ENCODE peak calls at places on chromosomes 6 and 20, in four cellular contexts. G is WTC11, C is K562, J is HepG2. H is an unnamed sample.

GRCh38 chr6:139027620-139028182 is 844 bp upstream of the ABRACL start:
- DNase-seq in C (no peak), G (no peak), J (no peak), H (peak)

GRCh38 chr6:138673317-138674014 is 100.1 kb upstream of the CCDC28A start:
- DNase-seq in G (no peak), C (no peak), J (no peak), H (no peak)

GRCh38 chr20:49915380-49916145 is at the start of gene SPATA2:
- DNase-seq in C (peak), J (peak), G (peak), H (peak)

GRCh38 chr6:43807228-43808061 is 37.4 kb downstream of the VEGFA start:
- DNase-seq in C (peak), G (no peak), J (peak), H (no peak)

GRCh38 chr20:51400051-51400926 is 142.2 kb downstream of the NFATC2 start:
- DNase-seq in C (no peak), G (no peak), J (no peak), H (peak)

GRCh38 chr6:122956376-122956775 is 39.7 kb upstream of the CLVS2 start:
- DNase-seq in C (no peak), J (no peak), G (no peak), H (no peak)

GRCh38 chr6:84675651-84676050 is 88.7 kb downstream of the TBX18 start:
- DNase-seq in G (no peak), C (no peak), J (no peak), H (no peak)

GRCh38 chr20:32028647-32029372 is 18.6 kb downstream of the CCM2L start:
- DNase-seq in G (peak), C (no peak), J (peak), H (no peak)

GRCh38 chr20:58006346-58007316 is 221.8 kb downstream of the ANKRD60 start:
- DNase-seq in J (no peak), C (no peak), G (no peak), H (no peak)

GRCh38 chr6:154243793-154244768 is 112.5 kb downstream of the IPCEF1 start:
- DNase-seq in G (no peak), J (no peak), C (no peak), H (no peak)

GRCh38 chr20:36856691-36857635 is 19.0 kb upstream of the TLDC2 start:
- DNase-seq in G (no peak), C (no peak), J (no peak), H (no peak)

GRCh38 chr6:13453771-13454251 is 33.6 kb downstream of the GFOD1 start:
- DNase-seq in J (no peak), G (no peak), C (no peak), H (peak)

GRCh38 chr20:40073535-40074111 is 615.4 kb downstream of the MAFB start:
- DNase-seq in G (peak), C (no peak), J (no peak), H (no peak)

GRCh38 chr6:109092074-109092473 is 2.6 kb downstream of the SESN1 start:
- DNase-seq in G (no peak), J (no peak), C (no peak), H (no peak)

GRCh38 chr6:80872194-80872950 is 765.9 kb downstream of the BCKDHB start:
- DNase-seq in G (no peak), C (no peak), J (no peak), H (no peak)

GRCh38 chr20:41228858-41229257 is 88.7 kb downstream of the ZHX3 start:
- DNase-seq in C (no peak), J (no peak), G (no peak), H (no peak)

GRCh38 chr6:131281471-131282270 is 146.4 kb downstream of the AKAP7 start:
- DNase-seq in C (no peak), G (peak), J (no peak), H (no peak)

GRCh38 chr6:82178084-82178758 is 69.3 kb downstream of the IBTK start:
- DNase-seq in C (no peak), G (no peak), J (peak), H (no peak)

GRCh38 chr6:156440688-156441087 is 336.5 kb upstream of the ARID1B start:
- DNase-seq in J (no peak), G (no peak), C (no peak), H (no peak)

GRCh38 chr20:62219992-62220665 is at the start of gene HRH3:
- DNase-seq in C (peak), G (peak), J (peak), H (no peak)

GRCh38 chr20:62216636-62217566 is 3.2 kb downstream of the HRH3 start:
- DNase-seq in J (no peak), G (no peak), C (no peak), H (no peak)

GRCh38 chr20:62219101-62219991 is 732 bp downstream of the HRH3 start:
- DNase-seq in G (peak), C (no peak), J (no peak), H (no peak)

GRCh38 chr20:62215991-62216635 is 4.0 kb downstream of the HRH3 start:
- DNase-seq in G (no peak), C (no peak), J (no peak), H (no peak)

DNA sequence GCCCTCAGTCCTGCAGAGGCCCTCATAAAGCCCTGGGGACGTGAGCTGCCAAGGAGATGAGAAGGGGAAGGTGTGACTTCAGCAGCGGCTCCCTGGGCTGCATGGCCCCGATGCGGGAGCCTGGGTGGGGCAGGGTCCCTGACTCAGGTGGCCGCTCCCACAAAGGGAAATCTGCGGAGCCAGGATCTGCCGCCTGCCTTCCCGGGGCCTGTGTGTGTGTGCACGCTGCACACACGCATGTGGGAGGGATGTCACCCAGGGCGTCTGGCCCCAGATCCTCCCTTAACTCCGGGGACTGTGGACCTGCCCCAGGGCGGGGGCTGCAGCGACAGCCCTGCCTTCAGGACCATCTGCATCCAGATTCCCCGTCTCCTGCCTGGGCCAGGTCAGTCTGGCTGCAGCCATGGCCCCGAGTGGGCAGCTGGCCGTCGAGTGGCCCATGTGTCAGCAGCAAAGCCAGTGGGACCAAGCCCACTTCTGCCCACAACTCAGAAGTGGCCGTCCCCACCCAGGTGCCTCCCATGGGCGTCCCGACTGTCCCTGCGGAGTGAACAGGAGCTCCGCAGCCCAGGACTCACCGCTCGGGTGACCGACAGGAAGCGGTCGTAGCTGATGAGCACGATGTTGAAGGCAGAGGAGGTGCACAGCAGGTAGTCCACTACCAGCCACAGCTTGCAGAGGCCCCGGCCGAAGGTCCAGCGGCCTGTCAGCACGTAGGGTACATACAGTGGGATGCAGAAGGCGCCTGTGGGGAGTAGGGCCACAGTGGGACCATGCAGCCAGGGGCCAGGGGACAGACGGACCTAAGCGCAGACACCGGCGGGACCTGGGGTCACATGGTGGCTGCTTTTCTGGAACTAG is 1.9 kb downstream of the HRH3 start:
- DNase-seq in G (no peak), J (no peak), C (no peak), H (no peak)
- TF ChIP-seq CBFB in G (no peak), J (no peak), C (no peak), H (no peak)

GRCh38 chr6:121856296-121856695 is 420.9 kb downstream of the GJA1 start:
- DNase-seq in J (no peak), C (no peak), G (no peak), H (no peak)
- TF ChIP-seq CBFB in J (no peak), C (no peak), G (no peak), H (no peak)

GRCh38 chr6:4084444-4085328 is 5.7 kb upstream of the FAM217A start:
- DNase-seq in J (no peak), C (no peak), G (no peak), H (no peak)
- TF ChIP-seq CBFB in J (no peak), C (no peak), G (no peak), H (no peak)

GRCh38 chr6:56573142-56573541 is 69.5 kb downstream of the DST start:
- DNase-seq in J (no peak), C (no peak), G (no peak), H (no peak)

GRCh38 chr6:56571605-56572004 is 71.1 kb downstream of the DST start:
- DNase-seq in J (peak), G (no peak), C (no peak), H (no peak)

GRCh38 chr6:56573624-56574023 is 69.1 kb downstream of the DST start:
- DNase-seq in C (no peak), J (peak), G (no peak), H (no peak)

GRCh38 chr6:56575736-56576135 is 67.0 kb downstream of the DST start:
- DNase-seq in C (no peak), J (no peak), G (no peak), H (no peak)

GRCh38 chr6:56574292-56574691 is 68.4 kb downstream of the DST start:
- DNase-seq in C (no peak), J (no peak), G (no peak), H (no peak)
- TF ChIP-seq CBFB in C (no peak), J (no peak), G (no peak), H (no peak)

GRCh38 chr20:62238569-62239277 is 402 bp downstream of the OSBPL2 start:
- DNase-seq in G (no peak), J (no peak), C (no peak), H (no peak)
- TF ChIP-seq CBFB in G (no peak), J (no peak), C (no peak), H (no peak)

DNA sequence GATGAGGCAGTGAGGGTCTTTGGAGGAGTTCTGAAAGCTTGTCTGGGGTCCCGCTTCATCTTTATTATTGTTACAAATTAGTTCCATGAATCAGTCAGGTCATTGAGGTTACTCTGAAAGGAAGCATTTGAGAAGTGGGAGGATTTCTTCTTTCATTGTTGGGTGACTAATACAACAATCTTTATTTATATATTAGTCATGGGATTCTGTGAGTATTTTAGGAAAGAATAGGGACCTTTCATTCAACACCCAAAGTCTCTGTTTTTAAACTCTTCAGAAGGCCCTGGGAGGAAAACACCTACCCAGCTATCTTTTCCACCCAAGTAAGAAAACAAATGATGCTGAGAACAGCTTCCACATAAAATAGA is 98.3 kb downstream of the SOD2 start:
- DNase-seq in J (peak), C (no peak), G (no peak), H (no peak)
- TF ChIP-seq CBFB in J (no peak), C (no peak), G (no peak), H (no peak)

GRCh38 chr6:116847234-116847633 is 18.4 kb upstream of the GPRC6A start:
- DNase-seq in J (peak), C (no peak), G (no peak), H (no peak)
- TF ChIP-seq CBFB in J (no peak), C (no peak), G (no peak), H (no peak)

GRCh38 chr6:33677153-33677660 is 34.3 kb downstream of the UQCC2 start:
- DNase-seq in G (no peak), J (no peak), C (no peak), H (no peak)
- TF ChIP-seq CBFB in G (no peak), J (no peak), C (no peak), H (no peak)

GRCh38 chr6:7165736-7166296 is 58.1 kb downstream of the RREB1 start:
- DNase-seq in C (peak), G (no peak), J (no peak), H (no peak)
- TF ChIP-seq CBFB in C (no peak), G (no peak), J (no peak), H (no peak)

GRCh38 chr20:13611726-13612125 is 27.0 kb downstream of the TASP1 start:
- DNase-seq in G (no peak), J (no peak), C (no peak), H (no peak)

GRCh38 chr20:13613917-13614316 is 24.8 kb downstream of the TASP1 start:
- DNase-seq in J (peak), C (no peak), G (no peak), H (no peak)

GRCh38 chr20:13610205-13610604 is 28.5 kb downstream of the TASP1 start:
- DNase-seq in J (peak), G (peak), C (peak), H (no peak)
- TF ChIP-seq CBFB in J (no peak), G (no peak), C (no peak), H (no peak)

H was measured in GM12878.